ENCODE peak calls at places on chromosomes 2 and 18, in nine cellular contexts. G is lower lobe of right lung; L is A549; N is cardiac muscle cell; K is stimulated activated CD4-positive, alpha-beta T cell treated with anti-CD3 and anti-CD28 coated beads, Interleukin-2, amount 100 ng/mL, for 48 hours; V is D721Med; Q is left cardiac atrium; W is foreskin fibroblast; Y is NCI-H146. P is an unnamed sample.

GRCh38 chr18:50696929-50697328 is 122.9 kb downstream of the MRO start:
- DNase-seq in G (no peak), L (no peak), N (no peak), K (no peak), V (no peak), Q (no peak), W (no peak), Y (peak), P (no peak)

GRCh38 chr2:240834377-240834975 is 14.5 kb upstream of the KIF1A start:
- DNase-seq in G (no peak), L (no peak), N (no peak), K (no peak), V (no peak), Q (no peak), W (no peak), Y (no peak), P (no peak)

GRCh38 chr2:112869258-112869842 is 32.8 kb upstream of the IL1B start:
- DNase-seq in G (peak), L (peak), N (peak), K (peak), V (no peak), Q (peak), W (peak), Y (peak), P (peak)

GRCh38 chr18:57775937-57776336 is 27.2 kb downstream of the ATP8B1 start:
- DNase-seq in G (no peak), L (no peak), N (no peak), K (no peak), V (no peak), Q (no peak), W (no peak), Y (no peak), P (no peak)

GRCh38 chr18:53603281-53603680 is 621.2 kb downstream of the MBD2 start:
- DNase-seq in G (no peak), L (no peak), N (no peak), K (no peak), V (no peak), Q (no peak), W (no peak), Y (no peak), P (no peak)

GRCh38 chr2:237841051-237841450 is 18.4 kb upstream of the RAMP1 start:
- DNase-seq in G (no peak), L (no peak), N (no peak), K (no peak), V (no peak), Q (no peak), W (no peak), Y (no peak), P (no peak)

GRCh38 chr2:128654404-128654803 is 335.7 kb upstream of the HS6ST1 start:
- DNase-seq in G (no peak), L (no peak), N (no peak), K (no peak), V (no peak), Q (no peak), W (no peak), Y (no peak), P (no peak)

GRCh38 chr18:3508576-3509559 is 58.9 kb downstream of the TGIF1 start:
- DNase-seq in G (no peak), L (no peak), N (no peak), K (no peak), V (no peak), Q (no peak), W (no peak), Y (no peak), P (no peak)

GRCh38 chr2:218354045-218354444 is 2.6 kb upstream of the CATIP start:
- DNase-seq in G (no peak), L (no peak), N (no peak), K (no peak), V (no peak), Q (no peak), W (no peak), Y (no peak), P (no peak)

GRCh38 chr2:234464291-234464645 is 32.6 kb downstream of the ARL4C start:
- DNase-seq in G (no peak), L (no peak), N (no peak), K (no peak), V (no peak), Q (no peak), W (no peak), Y (no peak), P (no peak)

GRCh38 chr2:125736306-125736705 is 919.7 kb upstream of the GYPC start:
- DNase-seq in G (no peak), L (no peak), N (no peak), K (no peak), V (no peak), Q (no peak), W (no peak), Y (no peak), P (no peak)

GRCh38 chr18:33532978-33533377 is 45.0 kb upstream of the ASXL3 start:
- DNase-seq in G (no peak), L (no peak), N (no peak), K (no peak), V (no peak), Q (no peak), W (no peak), Y (no peak), P (no peak)

GRCh38 chr2:190996338-190996946 is 17.5 kb downstream of the STAT1 start:
- DNase-seq in G (peak), L (peak), N (peak), K (no peak), V (peak), Q (no peak), W (no peak), Y (peak), P (peak)

GRCh38 chr2:71798266-71799012 is 345.1 kb downstream of the DYSF start:
- DNase-seq in G (no peak), L (peak), N (peak), K (peak), V (no peak), Q (peak), W (no peak), Y (peak), P (peak)

GRCh38 chr18:32549248-32549842 is 78.7 kb upstream of the GAREM1 start:
- DNase-seq in G (peak), L (peak), N (peak), K (peak), V (peak), Q (peak), W (peak), Y (peak), P (no peak)

GRCh38 chr18:8608795-8609673 is at the start of gene RAB12:
- DNase-seq in G (peak), L (peak), N (peak), K (peak), V (peak), Q (peak), W (peak), Y (peak), P (peak)

GRCh38 chr2:48504647-48505327 is 25.2 kb upstream of the STON1 start:
- DNase-seq in G (no peak), L (peak), N (peak), K (no peak), V (no peak), Q (no peak), W (peak), Y (no peak), P (peak)

P was measured in HFFc6.